ENCODE peak calls at places on chromosomes 3 and 15, in eight cellular contexts. S is RWPE1; O is stimulated activated CD4-positive, alpha-beta T cell treated with anti-CD3 and anti-CD28 coated beads, Interleukin-12 subunit alpha, Interleukin-12 subunit beta, amount 100 ng/mL, for 48 hours; T is stimulated activated CD8-positive, alpha-beta memory T cell treated with anti-CD3 and anti-CD28 coated beads, Interleukin-15, amount 100 ng/mL, for 24 hours; V is AG08396; W is activated CD8-positive, alpha-beta memory T cell treated with anti-CD3 and anti-CD28 coated beads for 4 hours; Q is NCI-H524 treated with DMSO at 0.1 percent for 48 hours; N is NCI-H2171 treated with DMSO at 0.1 percent for 48 hours. R is an unnamed sample.

GRCh38 chr3:97860364-97860763 is 38.6 kb downstream of the CRYBG3 start:
- DNase-seq in Q (no peak), N (no peak), W (no peak), S (no peak), O (no peak), V (no peak), T (no peak), R (no peak)

GRCh38 chr15:100090411-100090810 is 251.4 kb downstream of the ADAMTS17 start:
- DNase-seq in Q (no peak), V (no peak), W (no peak), S (no peak), T (no peak), O (no peak), N (no peak), R (no peak)

GRCh38 chr15:64699767-64700388 is 75.5 kb downstream of the RBPMS2 start:
- DNase-seq in S (peak), Q (no peak), W (no peak), V (peak), N (peak), O (no peak), T (no peak), R (no peak)

GRCh38 chr15:98769867-98770266 is 121.5 kb downstream of the IGF1R start:
- DNase-seq in S (no peak), V (no peak), N (no peak), W (no peak), Q (no peak), T (no peak), O (no peak), R (no peak)

GRCh38 chr15:58522391-58522790 is 90.6 kb downstream of the LIPC start:
- DNase-seq in T (no peak), V (no peak), S (no peak), W (no peak), O (no peak), Q (no peak), N (no peak), R (no peak)

GRCh38 chr3:37154668-37155319 is 19.6 kb downstream of the LRRFIP2 start:
- DNase-seq in V (no peak), S (no peak), N (no peak), O (no peak), Q (no peak), W (no peak), T (no peak), R (no peak)

GRCh38 chr3:86982883-86983282 is 8.1 kb downstream of the VGLL3 start:
- DNase-seq in V (peak), O (no peak), N (no peak), W (no peak), Q (no peak), S (no peak), T (no peak), R (no peak)

GRCh38 chr15:42392309-42393024 is 33.2 kb downstream of the CAPN3 start:
- DNase-seq in O (no peak), S (no peak), N (no peak), T (no peak), Q (no peak), V (no peak), W (no peak), R (peak)

GRCh38 chr3:40899286-40899712 is 300.0 kb upstream of the CTNNB1 start:
- DNase-seq in W (no peak), S (peak), V (no peak), T (no peak), Q (no peak), N (no peak), O (no peak), R (no peak)

GRCh38 chr3:156637480-156638022 is 36.8 kb upstream of the TIPARP start:
- DNase-seq in Q (no peak), W (no peak), N (no peak), T (no peak), S (no peak), V (no peak), O (no peak), R (no peak)

GRCh38 chr3:52196977-52197376 is 983 bp upstream of the ALAS1 start:
- DNase-seq in Q (no peak), O (no peak), T (no peak), S (no peak), V (no peak), N (no peak), W (no peak), R (peak)

GRCh38 chr3:23809294-23809693 is 3.5 kb downstream of the UBE2E1 start:
- DNase-seq in S (no peak), W (no peak), T (no peak), O (no peak), N (no peak), Q (no peak), V (no peak), R (no peak)

R was measured in SW480.